ENCODE peak calls at places on chromosomes 16 and 17, in four cellular contexts. One of them, this sample, is unnamed.

GRCh38 chr17:51860934-51861561 is 297.5 kb downstream of the CA10 start:
- DNase-seq in GM23248: peak
- DNase-seq in HCT116: peak
- DNase-seq in K562: peak
- DNase-seq in this sample: no peak

GRCh38 chr16:59878479-59878878 is 1144.4 kb upstream of the GOT2 start:
- DNase-seq in K562: no peak
- DNase-seq in HCT116: no peak
- DNase-seq in GM23248: peak
- DNase-seq in this sample: peak

GRCh38 chr16:84532855-84533486 is 28.5 kb upstream of the MEAK7 start:
- DNase-seq in K562: no peak
- DNase-seq in GM23248: no peak
- DNase-seq in HCT116: no peak
- DNase-seq in this sample: no peak

GRCh38 chr17:41434313-41434895 is 6.4 kb downstream of the KRT38 start:
- DNase-seq in GM23248: no peak
- DNase-seq in K562: no peak
- DNase-seq in HCT116: no peak
- DNase-seq in this sample: no peak

GRCh38 chr17:7842950-7843535 is 9.0 kb downstream of the KDM6B start:
- DNase-seq in GM23248: peak
- DNase-seq in HCT116: no peak
- DNase-seq in K562: no peak
- DNase-seq in this sample: peak

GRCh38 chr16:9260665-9261064 is 169.2 kb downstream of the HAPSTR1 start:
- DNase-seq in GM23248: no peak
- DNase-seq in K562: no peak
- DNase-seq in HCT116: no peak
- DNase-seq in this sample: no peak

GRCh38 chr17:7717756-7718350 is 309 bp downstream of the DNAH2 start:
- DNase-seq in HCT116: no peak
- DNase-seq in K562: no peak
- DNase-seq in GM23248: peak
- DNase-seq in this sample: no peak

GRCh38 chr17:64448665-64449512 is at the start of gene MILR1:
- DNase-seq in HCT116: peak
- DNase-seq in GM23248: peak
- DNase-seq in K562: peak
- DNase-seq in this sample: peak

GRCh38 chr16:88733630-88734360 is 27.5 kb downstream of the CTU2 start:
- DNase-seq in HCT116: no peak
- DNase-seq in GM23248: no peak
- DNase-seq in K562: no peak
- DNase-seq in this sample: no peak

GRCh38 chr16:56639045-56639444 is 579 bp downstream of the MT1A start:
- DNase-seq in GM23248: no peak
- DNase-seq in HCT116: no peak
- DNase-seq in K562: no peak
- DNase-seq in this sample: no peak

GRCh38 chr17:62057696-62058095 is 7.4 kb downstream of the MED13 start:
- DNase-seq in GM23248: no peak
- DNase-seq in HCT116: no peak
- DNase-seq in K562: no peak
- DNase-seq in this sample: peak

GRCh38 chr16:25925466-25925865 is 233.7 kb downstream of the HS3ST4 start:
- DNase-seq in GM23248: no peak
- DNase-seq in K562: no peak
- DNase-seq in HCT116: no peak
- DNase-seq in this sample: no peak

GRCh38 chr17:53516643-53517042 is 306.1 kb upstream of the KIF2B start:
- DNase-seq in GM23248: peak
- DNase-seq in HCT116: no peak
- DNase-seq in K562: no peak
- DNase-seq in this sample: peak

DNA sequence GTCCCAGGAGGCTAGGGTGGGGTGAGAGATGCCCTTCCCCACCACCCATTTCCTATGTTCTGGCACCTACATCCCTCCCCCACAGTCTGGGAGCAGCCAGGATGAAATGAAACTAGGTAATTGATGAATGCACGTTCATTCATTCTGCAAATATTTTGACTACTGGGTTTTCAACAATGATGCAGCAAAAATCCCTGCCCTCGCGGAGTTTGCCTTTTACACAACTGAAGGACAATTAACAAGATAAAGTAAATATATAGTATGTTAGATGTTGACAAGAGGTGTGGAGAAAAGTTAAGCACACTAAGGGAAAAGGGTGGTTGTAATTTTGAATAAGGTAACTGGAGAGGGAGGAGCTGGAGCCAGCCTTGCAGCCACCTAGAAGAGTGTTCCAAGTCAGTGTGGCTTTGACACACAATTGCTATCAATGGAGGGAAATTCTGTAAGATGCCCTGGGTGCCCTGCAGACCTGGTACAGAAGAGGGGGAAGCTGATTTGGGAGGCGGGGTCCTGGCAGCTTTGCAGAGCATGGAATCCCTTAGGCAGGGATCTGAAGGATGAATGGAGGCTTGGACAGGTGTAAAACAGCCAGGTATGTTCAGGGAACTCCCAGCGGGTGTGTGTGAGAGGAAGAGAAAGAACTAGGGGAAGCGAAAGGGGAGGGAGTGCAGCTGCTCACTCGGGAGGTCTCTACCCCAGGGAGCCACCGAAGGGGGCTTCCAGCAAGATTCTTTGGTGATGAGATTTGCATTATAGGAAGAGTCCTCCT is 2.5 kb downstream of the TMEM92 start:
- DNase-seq in K562: no peak
- DNase-seq in HCT116: no peak
- DNase-seq in GM23248: no peak
- DNase-seq in this sample: no peak
- H3K9ac ChIP-seq in K562: no peak
- H3K9ac ChIP-seq in HCT116: no peak
- H3K9ac ChIP-seq in GM23248: peak
- H3K9ac ChIP-seq in this sample: no peak

GRCh38 chr17:79811036-79811887 is 14.4 kb upstream of the CBX8 start:
- DNase-seq in K562: peak
- DNase-seq in GM23248: peak
- DNase-seq in HCT116: peak
- DNase-seq in this sample: no peak
- TF ChIP-seq EZH2 in K562: no peak
- TF ChIP-seq EZH2 in GM23248: no peak
- TF ChIP-seq EZH2 in HCT116: no peak
- TF ChIP-seq EZH2 in this sample: peak

GRCh38 chr17:19664821-19665181 is 16.2 kb downstream of the ALDH3A2 start:
- DNase-seq in K562: no peak
- DNase-seq in HCT116: no peak
- DNase-seq in GM23248: no peak
- DNase-seq in this sample: no peak
- H3K9ac ChIP-seq in K562: no peak
- H3K9ac ChIP-seq in HCT116: no peak
- H3K9ac ChIP-seq in GM23248: no peak
- H3K9ac ChIP-seq in this sample: no peak

GRCh38 chr17:45243750-45244149 is 18.1 kb downstream of the SPATA32 start:
- DNase-seq in GM23248: no peak
- DNase-seq in K562: no peak
- DNase-seq in HCT116: no peak
- DNase-seq in this sample: no peak

GRCh38 chr17:45240905-45241314 is 19.2 kb downstream of the FMNL1 start:
- DNase-seq in K562: no peak
- DNase-seq in HCT116: no peak
- DNase-seq in GM23248: no peak
- DNase-seq in this sample: no peak

GRCh38 chr17:45238155-45238774 is 16.6 kb downstream of the FMNL1 start:
- DNase-seq in K562: no peak
- DNase-seq in GM23248: no peak
- DNase-seq in HCT116: no peak
- DNase-seq in this sample: no peak

GRCh38 chr17:45242015-45242414 is 19.9 kb downstream of the SPATA32 start:
- DNase-seq in GM23248: no peak
- DNase-seq in K562: no peak
- DNase-seq in HCT116: no peak
- DNase-seq in this sample: no peak

GRCh38 chr17:45241315-45242011 is 19.8 kb downstream of the FMNL1 start:
- DNase-seq in K562: peak
- DNase-seq in HCT116: no peak
- DNase-seq in GM23248: no peak
- DNase-seq in this sample: no peak
- TF ChIP-seq EZH2 in K562: no peak
- TF ChIP-seq EZH2 in HCT116: no peak
- TF ChIP-seq EZH2 in GM23248: no peak
- TF ChIP-seq EZH2 in this sample: peak

This sample was measured in astrocyte.